ENCODE peak calls at places on chromosomes 7 and 10, in five cellular contexts. S, F, L, I and C are unnamed samples.

GRCh38 chr10:31942892-31943291 is 14.3 kb upstream of the ARHGAP12 start:
- DNase-seq in L (no peak), I (no peak), F (no peak), S (peak), C (no peak)

GRCh38 chr10:87632439-87632838 is 27.2 kb upstream of the PAPSS2 start:
- DNase-seq in F (no peak), L (no peak), I (no peak), S (no peak), C (no peak)

GRCh38 chr10:78817361-78817760 is 251.4 kb upstream of the ZMIZ1 start:
- DNase-seq in I (no peak), F (no peak), S (no peak), L (no peak), C (no peak)

GRCh38 chr10:22712959-22713852 is 1.2 kb downstream of the PIP4K2A start:
- DNase-seq in L (peak), S (peak), F (peak), I (no peak), C (peak)

GRCh38 chr7:37354661-37355131 is 94.0 kb downstream of the ELMO1 start:
- DNase-seq in L (no peak), I (no peak), S (no peak), F (no peak), C (no peak)

GRCh38 chr10:95267261-95267660 is 23.5 kb downstream of the PDLIM1 start:
- DNase-seq in L (no peak), F (no peak), I (no peak), S (no peak), C (no peak)

GRCh38 chr10:112296908-112297331 is 13.7 kb downstream of the TECTB start:
- DNase-seq in S (no peak), F (no peak), L (no peak), I (no peak), C (no peak)

GRCh38 chr10:103153302-103153759 is 39.7 kb downstream of the NT5C2 start:
- DNase-seq in L (no peak), F (peak), S (no peak), I (no peak), C (no peak)

GRCh38 chr10:100902622-100903021 is 10.1 kb upstream of the SLF2 start:
- DNase-seq in L (no peak), S (no peak), I (no peak), F (no peak), C (no peak)

GRCh38 chr7:12549106-12549505 is 21.4 kb upstream of the SCIN start:
- DNase-seq in S (no peak), L (no peak), F (no peak), I (no peak), C (no peak)

GRCh38 chr10:118764195-118764594 is 9.4 kb upstream of the CACUL1 start:
- DNase-seq in S (no peak), F (no peak), L (no peak), I (no peak), C (no peak)

GRCh38 chr10:70479161-70479531 is 579 bp downstream of the PALD1 start:
- DNase-seq in L (no peak), S (no peak), I (no peak), F (peak), C (no peak)
- TF ChIP-seq CTCF in L (peak), S (no peak), I (peak), F (peak), C (no peak)

DNA sequence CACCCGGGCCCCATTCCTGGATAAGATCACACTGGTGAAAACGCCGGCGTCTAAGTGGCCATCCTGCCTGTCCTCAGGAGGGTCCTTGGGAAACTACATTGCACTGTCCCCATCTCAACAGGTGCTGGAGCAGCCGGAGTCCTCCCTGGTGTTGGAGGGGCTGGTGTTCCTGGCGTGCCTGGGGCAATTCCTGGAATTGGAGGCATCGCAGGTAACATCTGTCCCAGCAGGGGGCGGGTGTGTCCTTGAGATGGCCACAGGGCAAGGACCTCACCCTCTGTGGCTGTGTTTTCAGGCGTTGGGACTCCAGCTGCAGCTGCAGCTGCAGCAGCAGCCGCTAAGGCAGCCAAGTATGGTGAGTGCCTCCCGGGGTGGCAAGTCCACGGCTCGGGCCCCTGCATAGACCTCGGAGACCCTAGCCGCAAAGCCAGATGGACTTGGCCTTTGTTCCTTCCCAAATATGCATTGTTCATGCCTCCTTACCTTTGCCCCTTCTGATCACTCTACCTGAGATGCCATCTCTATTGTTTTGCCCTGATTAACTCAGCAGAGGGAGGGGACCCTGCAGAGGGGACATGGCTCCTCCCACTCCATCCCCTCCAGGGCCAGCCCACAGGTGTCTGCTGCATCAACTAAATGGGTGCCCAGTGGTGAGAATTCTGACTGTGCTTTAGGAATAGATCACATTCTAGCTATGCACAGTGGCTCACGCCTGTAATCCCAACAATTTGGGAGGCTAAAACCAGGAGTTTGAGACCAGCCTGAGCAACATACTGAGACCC is 23.8 kb downstream of the ELN start:
- DNase-seq in L (peak), I (no peak), F (peak), S (peak), C (peak)
- TF ChIP-seq CTCF in L (peak), I (peak), F (peak), S (peak), C (peak)

DNA sequence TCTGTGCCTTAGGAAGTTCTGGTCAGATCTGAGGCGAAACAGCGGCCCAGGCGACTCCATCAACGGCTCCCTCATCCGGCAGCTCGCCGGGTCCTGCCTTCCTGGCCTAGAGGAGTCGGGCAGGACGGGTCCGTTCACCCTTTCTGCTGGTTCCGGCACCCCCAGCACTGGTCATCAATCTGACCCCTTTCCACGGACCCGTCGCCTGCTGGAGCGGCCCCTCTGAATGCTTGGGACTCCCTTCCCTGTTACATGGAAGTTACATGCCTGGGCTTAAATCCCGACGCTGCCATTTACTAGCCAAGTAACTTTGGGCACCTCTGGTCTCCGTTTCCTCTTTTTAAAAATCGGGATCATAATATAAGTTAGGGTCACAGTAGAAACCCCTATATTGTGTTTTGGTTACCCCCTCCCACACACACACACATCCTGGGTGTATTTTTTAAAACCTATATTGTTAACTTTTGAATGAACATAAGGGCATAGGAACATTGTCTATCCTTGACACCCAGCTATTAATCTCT is 607 bp upstream of the GGCT start:
- DNase-seq in S (no peak), F (no peak), L (no peak), I (no peak), C (no peak)
- TF ChIP-seq CTCF in S (no peak), F (no peak), L (no peak), I (no peak), C (no peak)

GRCh38 chr10:114121031-114121430 is 53.0 kb downstream of the CCDC186 start:
- DNase-seq in F (no peak), I (no peak), L (no peak), S (no peak), C (no peak)
- TF ChIP-seq CTCF in F (peak), I (no peak), L (no peak), S (no peak), C (no peak)

GRCh38 chr7:29977926-29978652 is 11.5 kb downstream of the SCRN1 start:
- DNase-seq in S (no peak), I (no peak), F (peak), L (no peak), C (peak)
- TF ChIP-seq CTCF in S (no peak), I (no peak), F (peak), L (peak), C (peak)

GRCh38 chr7:41977165-41977651 is 259.8 kb downstream of the GLI3 start:
- DNase-seq in I (no peak), S (no peak), F (peak), L (no peak), C (peak)
- TF ChIP-seq CTCF in I (peak), S (peak), F (peak), L (peak), C (peak)

GRCh38 chr10:29472268-29473086 is 162.3 kb downstream of the SVIL start:
- DNase-seq in I (no peak), F (no peak), L (no peak), S (no peak), C (no peak)

GRCh38 chr10:29469481-29470354 is 165.1 kb downstream of the SVIL start:
- DNase-seq in L (no peak), F (no peak), I (no peak), S (no peak), C (no peak)

GRCh38 chr10:29470843-29471482 is 163.8 kb downstream of the SVIL start:
- DNase-seq in I (no peak), F (no peak), L (no peak), S (no peak), C (no peak)

GRCh38 chr10:29471483-29471859 is 163.3 kb downstream of the SVIL start:
- DNase-seq in I (peak), S (no peak), L (no peak), F (no peak), C (no peak)

DNA sequence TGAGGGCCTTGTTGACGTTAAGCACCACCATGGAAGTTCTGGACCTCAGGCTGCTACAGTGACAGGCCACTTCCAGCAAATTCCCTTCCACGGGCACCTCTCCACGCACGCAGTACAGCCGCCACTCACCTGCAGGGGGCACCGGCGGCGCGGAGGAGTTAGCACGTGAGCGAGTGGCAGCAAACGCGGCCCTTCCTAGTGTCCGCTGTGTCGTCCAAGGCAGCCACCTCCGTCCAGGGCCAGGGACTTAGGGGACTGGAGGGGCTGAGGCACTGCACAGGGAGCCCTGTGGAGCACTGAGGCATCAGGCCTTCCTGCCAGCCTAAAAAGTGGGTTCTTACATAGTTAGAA is 164.4 kb downstream of the SVIL start:
- DNase-seq in L (no peak), I (no peak), F (peak), S (no peak), C (peak)
- TF ChIP-seq CTCF in L (peak), I (peak), F (peak), S (no peak), C (peak)

GRCh38 chr7:114086491-114086905 is 167.7 kb upstream of the PPP1R3A start:
- DNase-seq in I (no peak), F (peak), S (peak), L (peak), C (peak)

GRCh38 chr7:114085592-114086490 is 167.0 kb upstream of the PPP1R3A start:
- DNase-seq in F (peak), I (no peak), S (peak), L (peak), C (peak)

GRCh38 chr7:114088541-114088940 is 169.7 kb upstream of the PPP1R3A start:
- DNase-seq in I (no peak), L (no peak), F (no peak), S (no peak), C (no peak)

GRCh38 chr7:114087674-114088539 is 169.1 kb upstream of the PPP1R3A start:
- DNase-seq in I (no peak), S (no peak), L (no peak), F (peak), C (peak)

DNA sequence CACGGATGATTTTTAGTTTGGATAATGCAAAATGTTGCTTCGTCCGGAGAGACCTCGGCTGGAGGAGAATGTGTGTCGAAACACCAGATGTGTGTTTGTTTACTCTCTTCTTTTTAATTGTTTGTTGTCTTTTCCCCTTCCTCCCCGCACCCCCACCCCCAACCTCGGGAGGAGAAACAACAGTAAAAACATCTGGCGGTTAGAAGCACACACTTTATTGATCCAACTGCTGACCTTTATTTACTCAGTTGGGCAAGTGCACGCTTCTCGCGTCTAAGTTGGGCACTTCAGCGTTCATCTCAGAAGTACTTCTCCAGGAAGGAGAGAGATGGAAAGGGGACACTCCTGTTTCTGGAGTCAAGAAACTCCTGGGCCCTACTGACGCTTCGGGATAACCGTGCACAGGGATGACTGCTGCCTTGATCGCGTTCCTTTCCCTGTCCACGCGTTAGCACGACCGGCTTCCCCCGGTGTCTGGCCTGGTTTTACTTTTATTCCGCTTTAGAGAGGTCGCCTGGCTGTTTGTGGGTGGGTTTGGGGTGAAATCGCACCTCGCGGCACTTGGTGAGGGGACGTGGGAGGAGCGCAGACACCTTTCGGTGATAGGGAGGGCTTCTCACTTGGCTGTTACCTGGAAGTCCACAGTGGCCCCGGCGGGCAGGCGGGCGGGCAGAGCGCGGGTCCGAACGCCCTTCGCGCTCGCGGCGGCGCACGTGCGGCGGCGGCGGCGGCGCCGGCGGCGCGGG is 168.3 kb upstream of the PPP1R3A start:
- DNase-seq in F (peak), S (no peak), L (no peak), I (no peak), C (peak)
- TF ChIP-seq CTCF in F (no peak), S (no peak), L (no peak), I (no peak), C (no peak)

GRCh38 chr10:13953371-13953770 is 366.6 kb downstream of the PRPF18 start:
- DNase-seq in S (no peak), I (no peak), F (no peak), L (no peak), C (no peak)

GRCh38 chr10:13957856-13958255 is 371.1 kb downstream of the PRPF18 start:
- DNase-seq in F (no peak), S (no peak), I (no peak), L (no peak), C (no peak)

GRCh38 chr10:13955426-13955825 is 368.7 kb downstream of the PRPF18 start:
- DNase-seq in S (no peak), I (no peak), L (no peak), F (no peak), C (no peak)

GRCh38 chr10:13959443-13960359 is 371.0 kb downstream of the FRMD4A start:
- DNase-seq in I (no peak), S (no peak), F (no peak), L (no peak), C (no peak)

GRCh38 chr10:13956826-13957225 is 370.1 kb downstream of the PRPF18 start:
- DNase-seq in L (no peak), S (peak), F (no peak), I (no peak), C (no peak)
- TF ChIP-seq CTCF in L (no peak), S (peak), F (no peak), I (peak), C (no peak)

DNA sequence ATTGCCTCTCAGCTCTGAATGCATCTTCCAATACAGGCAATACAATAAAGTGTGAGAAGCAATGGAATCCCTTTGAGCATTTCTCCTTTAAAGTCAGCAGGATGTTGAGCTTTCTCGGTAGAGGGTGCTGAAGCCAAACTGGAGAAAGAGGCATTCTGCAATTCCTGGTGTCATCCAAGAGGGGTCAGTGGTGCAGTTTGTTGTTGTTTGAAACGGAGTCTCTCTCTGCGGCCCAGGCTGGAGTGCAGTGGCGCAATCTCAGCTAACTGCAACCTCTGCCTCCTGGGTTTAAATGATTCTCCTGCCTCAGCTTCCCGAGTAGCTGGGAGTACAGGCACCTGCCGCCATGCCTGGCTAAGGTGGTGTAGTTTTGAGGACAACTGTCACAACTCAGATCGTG is 486.5 kb downstream of the CALN1 start:
- DNase-seq in F (peak), I (no peak), L (no peak), S (no peak), C (no peak)
- TF ChIP-seq CTCF in F (peak), I (no peak), L (peak), S (no peak), C (no peak)